ENCODE peak calls at places on chromosomes 3 and 15, in seven cellular contexts. One of them, this sample, is unnamed. For H3K36me3 and H3K27me3, the result is how much of the 10 kb centered on the place peaks cover.

GRCh38 chr3:143476965-143477640 is 357.5 kb downstream of the CHST2 start:
- DNase-seq in endothelial cell of umbilical vein: no peak
- DNase-seq in HepG2: no peak
- DNase-seq in psoas muscle: no peak
- DNase-seq in astrocyte: no peak
- DNase-seq in body of pancreas: no peak
- DNase-seq in adipocyte: no peak
- DNase-seq in this sample: no peak

GRCh38 chr3:184474907-184475306 is 86.7 kb upstream of the EPHB3 start:
- DNase-seq in astrocyte: no peak
- DNase-seq in adipocyte: no peak
- DNase-seq in endothelial cell of umbilical vein: no peak
- DNase-seq in psoas muscle: no peak
- DNase-seq in HepG2: no peak
- DNase-seq in body of pancreas: no peak
- DNase-seq in this sample: no peak

GRCh38 chr3:51245871-51246270 is 139.2 kb upstream of the MANF start:
- DNase-seq in HepG2: no peak
- DNase-seq in astrocyte: no peak
- DNase-seq in endothelial cell of umbilical vein: no peak
- DNase-seq in psoas muscle: no peak
- DNase-seq in body of pancreas: no peak
- DNase-seq in adipocyte: no peak
- DNase-seq in this sample: no peak

GRCh38 chr3:59573911-59574310 is 524.1 kb upstream of the CFAP20DC start:
- DNase-seq in astrocyte: peak
- DNase-seq in psoas muscle: no peak
- DNase-seq in endothelial cell of umbilical vein: no peak
- DNase-seq in adipocyte: no peak
- DNase-seq in body of pancreas: no peak
- DNase-seq in HepG2: no peak
- DNase-seq in this sample: no peak

GRCh38 chr15:38702178-38702912 is 137.7 kb upstream of the RASGRP1 start:
- DNase-seq in HepG2: peak
- DNase-seq in astrocyte: no peak
- DNase-seq in body of pancreas: peak
- DNase-seq in adipocyte: no peak
- DNase-seq in psoas muscle: no peak
- DNase-seq in endothelial cell of umbilical vein: no peak
- DNase-seq in this sample: no peak

GRCh38 chr15:100842756-100843730 is 36.6 kb upstream of the ALDH1A3 start:
- DNase-seq in astrocyte: no peak
- DNase-seq in endothelial cell of umbilical vein: no peak
- DNase-seq in psoas muscle: no peak
- DNase-seq in adipocyte: peak
- DNase-seq in body of pancreas: no peak
- DNase-seq in HepG2: no peak
- DNase-seq in this sample: no peak

GRCh38 chr3:124920718-124921117 is 13.8 kb downstream of the MUC13 start:
- DNase-seq in HepG2: no peak
- DNase-seq in astrocyte: no peak
- DNase-seq in adipocyte: no peak
- DNase-seq in endothelial cell of umbilical vein: no peak
- DNase-seq in body of pancreas: no peak
- DNase-seq in psoas muscle: peak
- DNase-seq in this sample: no peak

GRCh38 chr3:139982404-139982803 is 47.4 kb downstream of the CLSTN2 start:
- DNase-seq in psoas muscle: no peak
- DNase-seq in HepG2: no peak
- DNase-seq in adipocyte: peak
- DNase-seq in endothelial cell of umbilical vein: no peak
- DNase-seq in astrocyte: no peak
- DNase-seq in body of pancreas: no peak
- DNase-seq in this sample: peak

GRCh38 chr3:15102833-15103232 is 3.9 kb upstream of the RBSN start:
- DNase-seq in endothelial cell of umbilical vein: no peak
- DNase-seq in body of pancreas: no peak
- DNase-seq in adipocyte: no peak
- DNase-seq in psoas muscle: no peak
- DNase-seq in astrocyte: no peak
- DNase-seq in HepG2: no peak
- DNase-seq in this sample: no peak

GRCh38 chr3:141933421-141934300 is 57.2 kb downstream of the ATP1B3 start:
- DNase-seq in endothelial cell of umbilical vein: no peak
- DNase-seq in astrocyte: no peak
- DNase-seq in adipocyte: no peak
- DNase-seq in body of pancreas: no peak
- DNase-seq in HepG2: no peak
- DNase-seq in psoas muscle: no peak
- DNase-seq in this sample: no peak

GRCh38 chr3:141930801-141931200 is 54.4 kb downstream of the ATP1B3 start:
- DNase-seq in body of pancreas: no peak
- DNase-seq in astrocyte: no peak
- DNase-seq in adipocyte: no peak
- DNase-seq in endothelial cell of umbilical vein: no peak
- DNase-seq in psoas muscle: no peak
- DNase-seq in HepG2: no peak
- DNase-seq in this sample: no peak

GRCh38 chr3:141926929-141927328 is 50.5 kb downstream of the ATP1B3 start:
- DNase-seq in endothelial cell of umbilical vein: no peak
- DNase-seq in body of pancreas: no peak
- DNase-seq in psoas muscle: no peak
- DNase-seq in adipocyte: no peak
- DNase-seq in astrocyte: no peak
- DNase-seq in HepG2: no peak
- DNase-seq in this sample: no peak

GRCh38 chr3:141928626-141929270 is 52.3 kb downstream of the ATP1B3 start:
- DNase-seq in body of pancreas: no peak
- DNase-seq in HepG2: no peak
- DNase-seq in astrocyte: no peak
- DNase-seq in psoas muscle: no peak
- DNase-seq in endothelial cell of umbilical vein: no peak
- DNase-seq in adipocyte: no peak
- DNase-seq in this sample: no peak

GRCh38 chr3:141929341-141929995 is 53.0 kb downstream of the ATP1B3 start:
- DNase-seq in body of pancreas: no peak
- DNase-seq in astrocyte: no peak
- DNase-seq in endothelial cell of umbilical vein: no peak
- DNase-seq in adipocyte: no peak
- DNase-seq in HepG2: no peak
- DNase-seq in psoas muscle: no peak
- DNase-seq in this sample: no peak
- H3K36me3 ChIP-seq in body of pancreas: under half
- H3K36me3 ChIP-seq in astrocyte: under half
- H3K36me3 ChIP-seq in endothelial cell of umbilical vein: under half
- H3K36me3 ChIP-seq in adipocyte: under half
- H3K36me3 ChIP-seq in HepG2: under half
- H3K36me3 ChIP-seq in psoas muscle: under half
- H3K36me3 ChIP-seq in this sample: under half

DNA sequence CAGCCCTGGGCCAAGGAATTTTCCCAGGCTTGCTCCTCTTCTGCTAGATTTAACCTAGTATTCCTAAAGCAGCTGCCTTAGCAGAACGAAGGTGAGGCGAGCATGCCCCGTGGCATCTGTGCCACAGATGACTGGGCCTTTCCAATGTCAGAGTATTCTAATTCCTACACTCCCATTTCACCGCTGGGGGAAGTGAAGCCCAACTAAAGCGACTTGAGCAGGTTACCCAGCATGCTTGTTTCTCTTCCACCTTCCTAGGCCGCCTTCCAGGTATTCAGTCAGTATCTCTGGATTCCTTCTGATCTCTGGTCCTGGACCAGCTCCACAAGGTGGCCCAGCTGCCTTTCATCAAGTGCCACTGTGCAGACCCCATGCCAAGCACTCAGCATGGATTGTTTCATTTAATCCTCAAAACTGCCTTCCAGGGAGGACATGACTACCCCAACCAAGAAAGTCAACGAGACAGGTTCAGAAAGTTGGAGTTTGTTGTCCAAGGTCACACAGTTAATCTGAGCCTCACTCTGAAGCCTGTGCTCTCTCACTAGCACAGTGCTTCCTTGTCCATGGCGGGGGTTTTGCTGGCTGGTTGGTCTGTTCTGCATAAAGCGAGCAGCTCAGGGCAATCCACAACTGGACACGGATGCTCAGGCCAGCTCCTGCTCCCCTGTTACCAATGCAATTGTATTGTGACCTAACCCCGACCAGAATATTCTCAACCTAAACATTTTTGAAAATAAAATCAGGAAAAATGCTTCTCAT is 15.1 kb downstream of the MYO5C start:
- DNase-seq in HepG2: peak
- DNase-seq in adipocyte: no peak
- DNase-seq in astrocyte: no peak
- DNase-seq in psoas muscle: no peak
- DNase-seq in endothelial cell of umbilical vein: no peak
- DNase-seq in body of pancreas: peak
- DNase-seq in this sample: no peak
- H3K27me3 ChIP-seq in HepG2: under half
- H3K27me3 ChIP-seq in adipocyte: under half
- H3K27me3 ChIP-seq in astrocyte: under half
- H3K27me3 ChIP-seq in psoas muscle: under half
- H3K27me3 ChIP-seq in endothelial cell of umbilical vein: under half
- H3K27me3 ChIP-seq in body of pancreas: under half
- H3K27me3 ChIP-seq in this sample: under half

GRCh38 chr3:155891341-155891740 is 20.9 kb downstream of the GMPS start:
- DNase-seq in HepG2: no peak
- DNase-seq in adipocyte: no peak
- DNase-seq in psoas muscle: no peak
- DNase-seq in astrocyte: peak
- DNase-seq in body of pancreas: no peak
- DNase-seq in endothelial cell of umbilical vein: no peak
- DNase-seq in this sample: no peak

GRCh38 chr3:155886915-155887314 is 16.5 kb downstream of the GMPS start:
- DNase-seq in psoas muscle: no peak
- DNase-seq in astrocyte: no peak
- DNase-seq in body of pancreas: no peak
- DNase-seq in adipocyte: no peak
- DNase-seq in endothelial cell of umbilical vein: no peak
- DNase-seq in HepG2: no peak
- DNase-seq in this sample: no peak

GRCh38 chr3:155889212-155889611 is 18.8 kb downstream of the GMPS start:
- DNase-seq in adipocyte: no peak
- DNase-seq in body of pancreas: no peak
- DNase-seq in endothelial cell of umbilical vein: no peak
- DNase-seq in psoas muscle: no peak
- DNase-seq in astrocyte: no peak
- DNase-seq in HepG2: no peak
- DNase-seq in this sample: no peak

GRCh38 chr3:155889952-155890351 is 19.5 kb downstream of the GMPS start:
- DNase-seq in psoas muscle: no peak
- DNase-seq in endothelial cell of umbilical vein: peak
- DNase-seq in adipocyte: peak
- DNase-seq in body of pancreas: no peak
- DNase-seq in HepG2: no peak
- DNase-seq in astrocyte: no peak
- DNase-seq in this sample: no peak

GRCh38 chr3:155890671-155891190 is 20.3 kb downstream of the GMPS start:
- DNase-seq in endothelial cell of umbilical vein: peak
- DNase-seq in adipocyte: peak
- DNase-seq in astrocyte: peak
- DNase-seq in psoas muscle: no peak
- DNase-seq in body of pancreas: no peak
- DNase-seq in HepG2: peak
- DNase-seq in this sample: no peak
- H3K4me3 ChIP-seq in endothelial cell of umbilical vein: no peak
- H3K4me3 ChIP-seq in adipocyte: peak
- H3K4me3 ChIP-seq in astrocyte: no peak
- H3K4me3 ChIP-seq in psoas muscle: no peak
- H3K4me3 ChIP-seq in body of pancreas: no peak
- H3K4me3 ChIP-seq in HepG2: no peak
- H3K4me3 ChIP-seq in this sample: no peak

GRCh38 chr3:161231861-161232260 is 10.8 kb downstream of the NMD3 start:
- DNase-seq in astrocyte: no peak
- DNase-seq in psoas muscle: no peak
- DNase-seq in endothelial cell of umbilical vein: no peak
- DNase-seq in body of pancreas: no peak
- DNase-seq in HepG2: no peak
- DNase-seq in adipocyte: no peak
- DNase-seq in this sample: no peak
- H3K36me3 ChIP-seq in astrocyte: under half
- H3K36me3 ChIP-seq in psoas muscle: under half
- H3K36me3 ChIP-seq in endothelial cell of umbilical vein: under half
- H3K36me3 ChIP-seq in body of pancreas: under half
- H3K36me3 ChIP-seq in HepG2: under half
- H3K36me3 ChIP-seq in adipocyte: half or more
- H3K36me3 ChIP-seq in this sample: under half

This sample was measured in H7.